ENCODE peak calls at places on chromosomes 6 and 20, in eight cellular contexts. Q is heart left ventricle; W is CD4-positive, alpha-beta T cell; M is BE2C; N is endothelial cell of umbilical vein; H is endodermal cell; A is astrocyte of the spinal cord; C is uterus. B is an unnamed sample.

GRCh38 chr6:35514587-35514986 is 1.9 kb upstream of the TULP1 start:
- DNase-seq in Q (no peak), M (no peak), W (no peak), H (no peak), C (no peak), N (no peak), A (no peak), B (no peak)

GRCh38 chr6:165987483-165988305 is 180.0 kb downstream of the TBXT start:
- DNase-seq in H (peak), C (peak), N (no peak), A (peak), M (peak), W (no peak), Q (peak), B (peak)

GRCh38 chr6:142871910-142872331 is 73.1 kb downstream of the HIVEP2 start:
- DNase-seq in W (peak), H (no peak), N (peak), C (no peak), M (no peak), Q (no peak), A (peak), B (no peak)

GRCh38 chr6:55528624-55529023 is 50.4 kb downstream of the HMGCLL1 start:
- DNase-seq in W (no peak), N (peak), A (peak), H (peak), C (no peak), Q (no peak), M (peak), B (no peak)

GRCh38 chr20:58716476-58717277 is 24.1 kb downstream of the NPEPL1 start:
- DNase-seq in A (no peak), W (no peak), N (no peak), H (peak), M (peak), C (peak), Q (peak), B (peak)

GRCh38 chr20:25632940-25633790 is 9.4 kb upstream of the NANP start:
- DNase-seq in H (no peak), Q (no peak), N (peak), A (no peak), W (no peak), M (no peak), C (no peak), B (no peak)

GRCh38 chr6:101883398-101883975 is 490.0 kb downstream of the GRIK2 start:
- DNase-seq in N (no peak), M (no peak), H (no peak), W (no peak), Q (no peak), A (no peak), C (no peak), B (no peak)

GRCh38 chr20:2693286-2693995 is 861 bp downstream of the EBF4 start:
- DNase-seq in W (peak), C (peak), H (peak), N (peak), M (peak), A (no peak), Q (no peak), B (peak)

GRCh38 chr6:149015877-149016525 is 269.2 kb downstream of the UST start:
- DNase-seq in N (no peak), C (no peak), H (no peak), W (no peak), Q (no peak), M (no peak), A (peak), B (no peak)

GRCh38 chr6:107290491-107290890 is 168.9 kb downstream of the PDSS2 start:
- DNase-seq in A (no peak), C (no peak), W (no peak), M (no peak), H (no peak), Q (no peak), N (no peak), B (peak)

GRCh38 chr20:63736893-63737689 is 627 bp downstream of the LIME1 start:
- DNase-seq in W (peak), C (no peak), H (peak), Q (no peak), N (no peak), M (peak), A (no peak), B (no peak)

GRCh38 chr6:152454003-152454402 is 183.2 kb downstream of the SYNE1 start:
- DNase-seq in A (no peak), H (no peak), M (no peak), W (no peak), N (no peak), C (no peak), Q (no peak), B (no peak)

GRCh38 chr6:64383277-64383676 is 747.7 kb downstream of the PHF3 start:
- DNase-seq in Q (no peak), W (no peak), M (no peak), A (no peak), H (no peak), C (no peak), N (no peak), B (no peak)

GRCh38 chr20:41697861-41698559 is 79.8 kb upstream of the CHD6 start:
- DNase-seq in C (no peak), A (peak), N (peak), M (peak), Q (no peak), W (no peak), H (peak), B (no peak)

GRCh38 chr6:11201015-11201414 is 31.5 kb downstream of the NEDD9 start:
- DNase-seq in M (no peak), A (no peak), C (no peak), W (no peak), Q (no peak), H (peak), N (no peak), B (no peak)
- TF ChIP-seq CTCF in M (no peak), A (no peak), C (no peak), W (no peak), Q (no peak), H (no peak), N (no peak), B (no peak)

GRCh38 chr6:5175635-5176034 is 85.1 kb downstream of the LYRM4 start:
- DNase-seq in W (no peak), N (no peak), A (no peak), M (no peak), H (no peak), Q (no peak), C (no peak), B (no peak)

GRCh38 chr6:5174756-5175155 is 86.0 kb downstream of the LYRM4 start:
- DNase-seq in Q (no peak), C (no peak), A (no peak), N (no peak), M (no peak), H (no peak), W (no peak), B (no peak)

GRCh38 chr6:5173862-5174643 is 86.7 kb downstream of the LYRM4 start:
- DNase-seq in N (no peak), Q (no peak), H (no peak), C (no peak), W (peak), A (peak), M (no peak), B (no peak)

GRCh38 chr6:5172057-5172683 is 87.0 kb downstream of the PPP1R3G start:
- DNase-seq in H (no peak), M (no peak), N (no peak), W (no peak), Q (no peak), A (no peak), C (no peak), B (no peak)

DNA sequence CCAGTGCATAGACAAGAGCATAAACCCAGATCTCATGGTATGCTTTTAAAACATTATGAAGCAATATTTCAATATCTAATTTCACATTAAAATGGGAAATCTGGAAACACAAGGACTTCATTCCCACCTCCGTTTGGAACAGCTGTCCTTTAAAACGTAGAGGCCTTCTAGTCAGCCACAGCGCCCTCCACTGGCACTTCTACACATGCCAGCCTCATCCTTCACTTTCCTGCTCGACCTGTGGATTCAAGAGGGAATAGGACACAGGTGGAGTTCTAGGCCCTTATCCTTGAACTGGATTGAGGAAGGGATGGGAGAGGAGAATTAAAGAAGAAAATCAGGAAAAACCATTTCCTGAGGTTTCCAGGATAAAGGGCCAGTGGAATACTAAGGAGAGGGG is 85.6 kb downstream of the LYRM4 start:
- DNase-seq in A (no peak), H (peak), M (no peak), W (no peak), N (no peak), Q (no peak), C (no peak), B (peak)
- TF ChIP-seq CTCF in A (peak), H (peak), M (peak), W (no peak), N (peak), Q (no peak), C (no peak), B (peak)

DNA sequence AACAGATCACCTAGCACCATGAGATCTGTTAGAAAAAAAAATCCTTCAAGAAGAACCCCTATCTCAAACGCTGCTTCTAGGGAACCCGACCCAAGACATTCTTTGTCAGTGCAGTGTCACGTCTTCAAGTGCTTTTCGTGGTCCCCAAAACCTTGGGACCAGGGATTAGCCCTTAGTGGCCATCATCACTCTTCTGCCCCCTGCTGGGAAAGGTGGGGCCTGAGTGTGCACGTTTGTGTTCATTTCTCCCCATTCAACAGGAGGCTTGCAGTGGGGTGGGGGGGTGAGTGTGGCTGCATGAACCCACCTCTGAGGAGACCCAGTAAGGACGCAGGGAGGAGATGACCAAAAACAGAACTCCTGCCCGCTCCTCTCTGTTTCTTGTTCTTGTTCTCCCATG is 218.2 kb upstream of the RNF24 start:
- DNase-seq in N (no peak), H (no peak), M (no peak), W (no peak), Q (no peak), A (no peak), C (no peak), B (no peak)
- TF ChIP-seq CTCF in N (no peak), H (no peak), M (peak), W (no peak), Q (no peak), A (peak), C (no peak), B (no peak)

GRCh38 chr20:35561671-35562070 is 19.8 kb downstream of the ERGIC3 start:
- DNase-seq in C (no peak), N (no peak), H (peak), M (no peak), W (no peak), Q (no peak), A (no peak), B (no peak)

GRCh38 chr20:35562541-35563110 is 20.7 kb downstream of the ERGIC3 start:
- DNase-seq in W (no peak), N (no peak), A (no peak), C (no peak), Q (no peak), M (no peak), H (no peak), B (no peak)

GRCh38 chr20:35560541-35560940 is 18.7 kb downstream of the ERGIC3 start:
- DNase-seq in A (no peak), W (no peak), M (no peak), N (no peak), H (no peak), C (no peak), Q (no peak), B (no peak)

GRCh38 chr20:35560105-35560511 is 18.2 kb downstream of the ERGIC3 start:
- DNase-seq in C (no peak), M (no peak), Q (no peak), A (no peak), W (no peak), H (no peak), N (no peak), B (no peak)

DNA sequence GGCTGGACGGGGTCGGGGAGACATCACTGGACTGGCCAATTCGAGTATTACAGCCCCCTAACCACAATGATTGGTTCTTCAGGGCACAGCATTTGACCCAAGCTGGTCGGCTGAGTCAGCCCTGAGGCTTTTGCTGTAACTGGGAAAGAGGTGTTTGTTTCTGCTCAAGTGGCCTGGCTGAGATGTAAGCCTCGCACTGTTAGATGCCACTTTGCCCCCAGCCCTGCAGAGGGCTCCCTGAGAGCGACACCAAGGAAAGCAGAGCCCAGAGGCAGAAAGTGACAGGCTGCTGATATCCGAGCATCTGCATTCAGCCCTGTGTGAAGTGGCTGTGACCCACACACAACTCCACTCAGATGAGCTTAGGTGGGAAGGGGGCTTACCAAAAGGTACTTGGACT is 19.4 kb downstream of the ERGIC3 start:
- DNase-seq in A (peak), C (no peak), W (no peak), Q (no peak), N (peak), H (peak), M (peak), B (peak)
- TF ChIP-seq CTCF in A (peak), C (no peak), W (no peak), Q (peak), N (peak), H (peak), M (peak), B (peak)

DNA sequence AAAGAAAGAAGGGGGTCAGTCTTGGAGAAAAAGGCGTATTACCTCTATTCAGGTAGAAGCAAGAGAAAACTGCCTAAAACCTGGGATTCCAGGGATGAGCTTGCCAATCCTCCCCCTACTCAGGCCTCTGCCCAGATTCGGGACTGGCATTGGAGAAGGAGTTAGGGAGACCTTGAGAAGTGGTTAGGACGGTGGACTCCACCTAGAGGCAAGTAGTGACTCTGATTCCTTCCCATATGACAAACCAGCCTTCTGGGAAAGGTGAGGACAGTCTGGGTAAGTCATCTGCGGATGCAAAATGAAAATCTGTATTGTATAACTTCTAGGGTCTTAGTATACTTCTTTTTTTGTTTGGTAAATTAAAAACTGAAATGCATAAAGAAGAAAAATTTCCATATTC is 43.8 kb downstream of the SLX4IP start:
- DNase-seq in Q (no peak), A (no peak), H (no peak), N (no peak), W (no peak), C (no peak), M (no peak), B (no peak)
- TF ChIP-seq CTCF in Q (no peak), A (no peak), H (peak), N (no peak), W (no peak), C (no peak), M (peak), B (no peak)

B was measured in neural crest cell.